ENCODE peak calls at places on chromosome 21, in seven cellular contexts. F, V, N, S, Q, W and E are unnamed samples.
A peak's percentile ranks its signal among the peaks of the same experiment; 100 is the strongest.

GRCh38 chr21:24861471-24861870 is 745.8 kb downstream of the MRPL39 start:
- DNase-seq in F (no peak), V (no peak), N (no peak), S (no peak), Q (no peak), W (no peak), E (no peak)

GRCh38 chr21:42535602-42536171 is 22.0 kb downstream of the SLC37A1 start:
- DNase-seq in F (no peak), V (no peak), N (no peak), S (no peak), Q (no peak), W (no peak), E (no peak)

GRCh38 chr21:32278068-32278467 is 781 bp downstream of the MIS18A start:
- DNase-seq in F (no peak), V (no peak), N (peak; percentile 25), S (no peak), Q (peak; percentile 30), W (no peak), E (no peak)

GRCh38 chr21:41615613-41616012 is 107.7 kb upstream of the TMPRSS2 start:
- DNase-seq in F (no peak), V (no peak), N (no peak), S (peak; percentile 99), Q (no peak), W (no peak), E (no peak)

GRCh38 chr21:15057290-15057689 is 7.5 kb downstream of the NRIP1 start:
- DNase-seq in F (peak; percentile 37), V (peak; percentile 69), N (peak; percentile 63), S (no peak), Q (peak; percentile 14), W (no peak), E (no peak)

GRCh38 chr21:14383596-14384210 is 757 bp upstream of the HSPA13 start:
- DNase-seq in F (no peak), V (peak; percentile 34), N (no peak), S (peak; percentile 5), Q (no peak), W (peak; percentile 3), E (no peak)

GRCh38 chr21:40270134-40270533 is 402.9 kb downstream of the PCP4 start:
- DNase-seq in F (no peak), V (no peak), N (no peak), S (no peak), Q (no peak), W (no peak), E (no peak)

GRCh38 chr21:35015435-35016024 is 33.6 kb downstream of the RUNX1 start:
- DNase-seq in F (no peak), V (no peak), N (no peak), S (no peak), Q (no peak), W (no peak), E (no peak)

GRCh38 chr21:32004281-32004680 is 131.5 kb downstream of the HUNK start:
- DNase-seq in F (no peak), V (no peak), N (no peak), S (no peak), Q (no peak), W (no peak), E (no peak)

GRCh38 chr21:40043423-40043822 is 176.2 kb downstream of the PCP4 start:
- DNase-seq in F (no peak), V (no peak), N (peak; percentile 30), S (no peak), Q (no peak), W (no peak), E (no peak)

GRCh38 chr21:42652527-42653491 is 612 bp upstream of the PDE9A start:
- DNase-seq in F (peak; percentile 78), V (peak; percentile 34), N (peak; percentile 76), S (peak; percentile 31), Q (peak; percentile 90), W (peak; percentile 69), E (peak; percentile 75)

GRCh38 chr21:27024971-27025370 is 58.1 kb upstream of the ADAMTS5 start:
- DNase-seq in F (no peak), V (peak; percentile 78), N (peak; percentile 51), S (peak; percentile 13), Q (peak; percentile 41), W (no peak), E (no peak)

GRCh38 chr21:41407541-41408460 is 18.2 kb upstream of the MX1 start:
- DNase-seq in F (peak; percentile 9), V (no peak), N (no peak), S (no peak), Q (no peak), W (no peak), E (no peak)

GRCh38 chr21:41086551-41086950 is 81.4 kb upstream of the BACE2 start:
- DNase-seq in F (no peak), V (no peak), N (peak; percentile 60), S (no peak), Q (no peak), W (no peak), E (no peak)

GRCh38 chr21:25582164-25582563 is 25.1 kb downstream of the MRPL39 start:
- DNase-seq in F (no peak), V (no peak), N (no peak), S (no peak), Q (no peak), W (no peak), E (no peak)

GRCh38 chr21:45448810-45449657 is 44.1 kb downstream of the COL18A1 start:
- DNase-seq in F (no peak), V (no peak), N (no peak), S (no peak), Q (no peak), W (no peak), E (no peak)

GRCh38 chr21:45450741-45451740 is 46.1 kb downstream of the COL18A1 start:
- DNase-seq in F (no peak), V (no peak), N (no peak), S (no peak), Q (no peak), W (no peak), E (no peak)

GRCh38 chr21:45447821-45448220 is 42.9 kb downstream of the COL18A1 start:
- DNase-seq in F (no peak), V (no peak), N (no peak), S (no peak), Q (no peak), W (no peak), E (no peak)

GRCh38 chr21:45449658-45450502 is 44.9 kb downstream of the COL18A1 start:
- DNase-seq in F (no peak), V (no peak), N (no peak), S (no peak), Q (no peak), W (no peak), E (no peak)

DNA sequence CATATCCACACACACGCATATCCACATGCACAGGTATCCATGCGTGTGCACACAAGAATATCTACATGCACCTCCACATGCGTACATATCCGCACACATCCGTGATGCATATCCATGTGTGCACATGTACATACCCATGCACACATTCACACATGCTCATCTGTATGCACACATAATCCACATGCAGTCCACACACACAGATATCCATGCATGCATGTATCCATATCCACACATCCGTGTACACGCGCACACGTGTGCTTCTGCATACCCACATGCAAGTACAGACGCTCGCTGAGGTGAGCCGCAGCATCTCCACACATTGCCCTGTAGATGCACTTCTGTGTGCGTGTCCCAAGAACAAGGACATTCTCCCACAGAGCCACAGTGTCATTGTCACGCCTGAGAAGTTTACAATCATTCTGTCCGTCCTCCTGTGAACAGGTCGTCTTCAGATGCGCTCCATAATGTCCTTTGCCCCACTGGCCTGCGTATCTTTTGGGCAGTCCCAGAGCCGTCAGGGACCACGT is 43.4 kb downstream of the COL18A1 start:
- DNase-seq in F (no peak), V (no peak), N (no peak), S (no peak), Q (no peak), W (no peak), E (no peak)
- H2BK5ac ChIP-seq in F (no peak overlapping the region), V (no peak overlapping the region), N (no peak overlapping the region), S (no peak overlapping the region), Q (no peak overlapping the region), W (no peak overlapping the region), E (no peak overlapping the region)

DNA sequence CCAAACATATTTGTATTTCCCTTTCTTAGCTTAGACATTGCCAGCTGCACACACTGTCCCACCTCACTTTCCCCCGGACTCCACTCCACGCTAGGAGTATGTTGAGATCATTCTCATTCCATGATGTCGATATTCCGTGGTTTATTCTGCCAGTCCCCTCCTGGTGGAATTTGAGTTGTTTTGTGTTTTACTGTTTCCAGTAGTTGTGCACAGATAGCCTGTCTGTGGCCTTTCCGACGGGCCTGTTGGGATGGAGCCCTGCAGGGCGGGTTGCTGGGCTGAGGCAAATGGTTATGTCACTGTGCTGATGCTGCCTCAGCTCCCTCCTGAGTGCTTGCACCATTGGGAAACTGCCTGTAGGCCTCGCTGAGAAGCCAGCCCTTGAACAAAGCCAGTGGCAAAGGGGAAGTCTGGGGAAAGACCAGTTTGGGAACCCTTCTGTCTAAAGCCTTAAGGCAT is 12.8 kb downstream of the TRAPPC10 start:
- DNase-seq in F (no peak), V (peak; percentile 34), N (peak; percentile 63), S (peak; percentile 67), Q (peak; percentile 92), W (no peak), E (no peak)
- H2BK5ac ChIP-seq in F (no peak overlapping the region), V (no peak overlapping the region), N (no peak overlapping the region), S (peak overlapping the region; percentile 23), Q (no peak overlapping the region), W (no peak overlapping the region), E (no peak overlapping the region)

DNA sequence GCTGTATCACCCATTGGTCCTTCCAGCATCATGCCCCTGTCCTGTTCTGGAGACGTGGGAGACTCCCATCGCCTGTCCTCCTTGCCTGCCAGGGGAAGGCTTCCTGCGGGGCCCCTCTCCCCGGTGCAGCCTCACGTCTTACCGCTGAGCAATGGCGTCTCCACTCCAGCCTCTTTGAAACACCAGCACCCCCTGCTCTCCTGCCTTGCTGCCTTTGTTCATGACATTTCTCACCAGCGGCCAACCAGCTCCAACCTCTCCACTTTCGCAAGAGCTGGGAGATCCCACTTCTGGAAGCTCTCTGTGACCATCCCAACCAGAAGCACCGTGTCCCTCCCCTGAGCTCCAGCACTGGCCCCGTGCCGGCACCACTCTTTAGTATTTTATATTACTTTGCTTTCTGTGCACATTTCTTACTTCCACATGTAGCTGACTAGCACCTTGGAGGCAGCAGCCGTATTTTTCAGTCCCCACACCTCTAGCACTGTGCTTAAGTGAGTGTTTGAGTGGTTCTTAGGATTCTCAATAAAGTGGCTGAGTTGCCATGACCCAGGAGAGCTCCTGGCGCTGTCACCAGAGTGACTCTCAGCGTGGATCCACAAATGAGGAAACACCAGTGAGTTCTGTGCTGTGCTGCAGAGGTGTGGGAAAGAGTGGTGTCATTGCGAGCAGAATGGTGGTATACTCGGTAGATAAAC is 83.5 kb downstream of the ATP5PO start:
- DNase-seq in F (no peak), V (no peak), N (no peak), S (no peak), Q (no peak), W (no peak), E (no peak)
- H2BK5ac ChIP-seq in F (no peak overlapping the region), V (no peak overlapping the region), N (no peak overlapping the region), S (no peak overlapping the region), Q (no peak overlapping the region), W (no peak overlapping the region), E (no peak overlapping the region)

GRCh38 chr21:16211339-16212303 is 481.8 kb downstream of the USP25 start:
- DNase-seq in F (no peak), V (no peak), N (no peak), S (peak; percentile 1), Q (peak; percentile 68), W (no peak), E (no peak)
- H2BK5ac ChIP-seq in F (no peak overlapping the region), V (no peak overlapping the region), N (no peak overlapping the region), S (no peak overlapping the region), Q (no peak overlapping the region), W (no peak overlapping the region), E (no peak overlapping the region)